ENCODE peak calls at places on chromosomes 7 and 10, in four cellular contexts. D, L, F and I are unnamed samples.

GRCh38 chr10:16741540-16741939 is 75.7 kb downstream of the RSU1 start:
- DNase-seq in L (no peak), D (no peak), F (no peak), I (no peak)

GRCh38 chr7:85474234-85474633 is 287.4 kb upstream of the SEMA3D start:
- DNase-seq in F (no peak), L (no peak), D (no peak), I (no peak)

GRCh38 chr10:119667562-119668328 is 16.6 kb downstream of the BAG3 start:
- DNase-seq in F (no peak), L (peak), D (peak), I (peak)

GRCh38 chr10:113085776-113086175 is 135.7 kb downstream of the TCF7L2 start:
- DNase-seq in F (no peak), L (no peak), D (no peak), I (no peak)

GRCh38 chr10:122640921-122641320 is 58.7 kb downstream of the C10orf120 start:
- DNase-seq in D (no peak), L (no peak), F (no peak), I (no peak)

GRCh38 chr7:130814753-130815152 is 80.7 kb upstream of the KLF14 start:
- DNase-seq in D (no peak), L (no peak), F (no peak), I (no peak)

GRCh38 chr10:124646483-124647352 is 97.5 kb downstream of the FAM53B start:
- DNase-seq in F (peak), D (no peak), L (peak), I (peak)

GRCh38 chr10:16944961-16945360 is 127.7 kb upstream of the RSU1 start:
- DNase-seq in F (no peak), L (no peak), D (no peak), I (no peak)

GRCh38 chr7:953547-954327 is 743 bp downstream of the ADAP1 start:
- DNase-seq in F (no peak), L (peak), D (peak), I (no peak)
- H3K27ac ChIP-seq in F (no peak), L (peak), D (peak), I (peak)

GRCh38 chr10:129683519-129683918 is 216.5 kb downstream of the MGMT start:
- DNase-seq in D (no peak), L (no peak), F (no peak), I (no peak)
- TF ChIP-seq EP300 in D (no peak), L (no peak), F (no peak), I (no peak)

GRCh38 chr7:147199868-147200267 is 1083.3 kb downstream of the CNTNAP2 start:
- DNase-seq in F (no peak), D (no peak), L (no peak), I (no peak)
- H3K27ac ChIP-seq in F (no peak), D (no peak), L (no peak), I (no peak)

GRCh38 chr10:69318997-69319727 is 40.9 kb downstream of the HK1 start:
- DNase-seq in L (peak), F (peak), D (peak), I (peak)
- TF ChIP-seq EP300 in L (no peak), F (no peak), D (no peak), I (peak)

GRCh38 chr10:77207182-77208165 is 430.1 kb downstream of the KCNMA1 start:
- DNase-seq in D (no peak), F (no peak), L (no peak), I (no peak)

GRCh38 chr10:77205135-77205534 is 432.5 kb downstream of the KCNMA1 start:
- DNase-seq in F (no peak), D (no peak), L (no peak), I (no peak)

GRCh38 chr10:77201135-77202111 is 436.2 kb downstream of the KCNMA1 start:
- DNase-seq in L (no peak), F (no peak), D (no peak), I (no peak)

GRCh38 chr10:77202857-77203256 is 434.8 kb downstream of the KCNMA1 start:
- DNase-seq in F (no peak), D (no peak), L (no peak), I (no peak)

GRCh38 chr10:77204171-77204570 is 433.4 kb downstream of the KCNMA1 start:
- DNase-seq in F (no peak), D (no peak), L (no peak), I (no peak)
- H3K27ac ChIP-seq in F (no peak), D (no peak), L (no peak), I (no peak)

DNA sequence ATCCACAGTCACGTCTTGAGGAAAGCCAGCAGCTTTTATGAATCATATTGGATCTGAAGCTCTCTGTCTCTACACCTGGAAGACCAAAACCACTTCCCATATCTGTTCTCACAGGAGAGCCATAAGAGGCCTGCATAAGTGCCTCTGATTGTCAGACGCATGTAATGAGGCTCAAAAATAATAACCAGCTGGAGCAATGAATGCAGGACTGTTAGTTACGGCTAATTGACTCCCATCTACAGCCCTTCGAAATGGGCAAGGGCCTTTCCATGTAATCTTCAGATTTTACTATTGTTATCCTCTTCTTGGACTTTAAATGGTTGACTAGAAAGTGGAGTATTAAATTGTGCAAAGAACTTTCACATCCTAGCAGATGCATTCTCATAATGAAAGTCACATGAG is 4.4 kb upstream of the SEMA3C start:
- DNase-seq in L (no peak), D (no peak), F (no peak), I (no peak)
- TF ChIP-seq EP300 in L (no peak), D (no peak), F (no peak), I (no peak)

GRCh38 chr7:83677180-83677866 is 28.4 kb upstream of the SEMA3E start:
- DNase-seq in F (no peak), D (no peak), L (peak), I (no peak)

GRCh38 chr7:83672157-83672556 is 23.2 kb upstream of the SEMA3E start:
- DNase-seq in L (no peak), F (no peak), D (no peak), I (no peak)
- H3K27ac ChIP-seq in L (no peak), F (no peak), D (no peak), I (no peak)